ENCODE peak calls at places on chromosome 6, in eight cellular contexts. K is glutamatergic neuron, V is Caco-2, Y is pancreas, T is colonic mucosa, R is SK-N-SH, F is left ventricle myocardium inferior, H is WTC11. S is an unnamed sample.

GRCh38 chr6:170388113-170388512 is 81.6 kb downstream of the FAM120B start:
- DNase-seq in K (no peak), V (no peak), Y (no peak), T (no peak), R (peak; percentile 66), F (no peak), H (no peak), S (peak; percentile 40)

GRCh38 chr6:151313060-151313459 is 73.3 kb downstream of the AKAP12 start:
- DNase-seq in K (no peak), V (peak; percentile 40), Y (no peak), T (no peak), R (no peak), F (no peak), H (peak; percentile 70), S (no peak)

GRCh38 chr6:49070411-49070810 is 392.6 kb downstream of the MMUT start:
- DNase-seq in K (no peak), V (no peak), Y (no peak), T (no peak), R (no peak), F (no peak), H (no peak), S (no peak)

GRCh38 chr6:44704240-44705150 is 317.0 kb downstream of the CDC5L start:
- DNase-seq in K (no peak), V (no peak), Y (no peak), T (no peak), R (no peak), F (no peak), H (no peak), S (no peak)

GRCh38 chr6:29926795-29927427 is 15.4 kb upstream of the HLA-A start:
- DNase-seq in K (peak; percentile 56), V (peak; percentile 58), Y (peak; percentile 89), T (peak; percentile 93), R (no peak), F (peak; percentile 80), H (peak; percentile 77), S (no peak)

GRCh38 chr6:77324851-77325250 is 138.4 kb downstream of the HTR1B start:
- DNase-seq in K (no peak), V (no peak), Y (no peak), T (no peak), R (no peak), F (no peak), H (no peak), S (no peak)

GRCh38 chr6:160755168-160755567 is 53.1 kb downstream of the PLG start:
- DNase-seq in K (no peak), V (no peak), Y (no peak), T (no peak), R (no peak), F (no peak), H (no peak), S (no peak)

GRCh38 chr6:14848019-14848418 is 397.9 kb upstream of the JARID2 start:
- DNase-seq in K (no peak), V (no peak), Y (no peak), T (no peak), R (no peak), F (no peak), H (no peak), S (no peak)

GRCh38 chr6:6026513-6027205 is 19.9 kb upstream of the NRN1 start:
- DNase-seq in K (no peak), V (no peak), Y (no peak), T (no peak), R (no peak), F (no peak), H (no peak), S (no peak)

GRCh38 chr6:13730704-13731103 is 19.1 kb upstream of the RANBP9 start:
- DNase-seq in K (no peak), V (no peak), Y (no peak), T (no peak), R (no peak), F (no peak), H (no peak), S (no peak)

GRCh38 chr6:2103644-2104523 is 141.5 kb downstream of the GMDS start:
- DNase-seq in K (no peak), V (no peak), Y (no peak), T (no peak), R (peak; percentile 58), F (no peak), H (no peak), S (peak; percentile 51)

GRCh38 chr6:8930009-8930408 is 494.7 kb upstream of the SLC35B3 start:
- DNase-seq in K (no peak), V (no peak), Y (no peak), T (no peak), R (no peak), F (no peak), H (no peak), S (no peak)

GRCh38 chr6:152004896-152005295 is 197.4 kb downstream of the ESR1 start:
- DNase-seq in K (no peak), V (no peak), Y (no peak), T (no peak), R (no peak), F (no peak), H (no peak), S (no peak)

GRCh38 chr6:73798592-73798991 is 102.6 kb downstream of the CD109 start:
- DNase-seq in K (no peak), V (no peak), Y (no peak), T (peak; percentile 19), R (no peak), F (no peak), H (peak; percentile 13), S (no peak)

GRCh38 chr6:43723737-43724295 is 36.2 kb upstream of the MRPS18A start:
- DNase-seq in K (no peak), V (peak; percentile 74), Y (peak; percentile 78), T (peak; percentile 92), R (peak; percentile 77), F (peak; percentile 69), H (peak; percentile 80), S (peak; percentile 73)

GRCh38 chr6:150301871-150302800 is 66.7 kb upstream of the IYD start:
- DNase-seq in K (no peak), V (no peak), Y (no peak), T (no peak), R (no peak), F (no peak), H (no peak), S (no peak)

DNA sequence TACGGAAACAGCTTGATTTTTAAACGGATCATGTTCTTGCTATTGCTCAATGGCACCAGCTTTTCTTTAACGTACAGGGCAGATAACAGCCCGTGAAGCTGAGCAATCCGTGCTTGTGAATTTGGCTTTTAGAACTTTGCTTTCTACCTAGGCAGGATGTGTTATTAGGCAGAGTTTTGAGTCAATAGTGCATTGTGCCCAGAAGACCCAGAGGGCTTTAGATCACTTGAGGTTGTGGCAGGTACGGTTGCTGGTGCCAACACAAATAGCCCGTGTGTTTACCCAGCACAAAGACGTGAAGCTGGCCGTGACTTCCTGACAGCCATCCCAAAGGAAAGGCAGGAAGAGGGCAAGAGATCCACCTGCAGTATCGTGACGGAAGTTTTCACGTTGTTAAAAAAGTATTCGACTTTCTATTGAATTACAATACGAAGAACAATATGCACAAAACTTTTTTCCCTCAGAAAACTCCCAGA is 117.4 kb upstream of the FRMD1 start:
- DNase-seq in K (no peak), V (peak; percentile 5), Y (no peak), T (peak; percentile 81), R (no peak), F (no peak), H (no peak), S (no peak)
- TF ChIP-seq CTCF in K (no peak), V (no peak), Y (no peak), T (no peak), R (no peak), F (no peak), H (no peak), S (no peak)

DNA sequence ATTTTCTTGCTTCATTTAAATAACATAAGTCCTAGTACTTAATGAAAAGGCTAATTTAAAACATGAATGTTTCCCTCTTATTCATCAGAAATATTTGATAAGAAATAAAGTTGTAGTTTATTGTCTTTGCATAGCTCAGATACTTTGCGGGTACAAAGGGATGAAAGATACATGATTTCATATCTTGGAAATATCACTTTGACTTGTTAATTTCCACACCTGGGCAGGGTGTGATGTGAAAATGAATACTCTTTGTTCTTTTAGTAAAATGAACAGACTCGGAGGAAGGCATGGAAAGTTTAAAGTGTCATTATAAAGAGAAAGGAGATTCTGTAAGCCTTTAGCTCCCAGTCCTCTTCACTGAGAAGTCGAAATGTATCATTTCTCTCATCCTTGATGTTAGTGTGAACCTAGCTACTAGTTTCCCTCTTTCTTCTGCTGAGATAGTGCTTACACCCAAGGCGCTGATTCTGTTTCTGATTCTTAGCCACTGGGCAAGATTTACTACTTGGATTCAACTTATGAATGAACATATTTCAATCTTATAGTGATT is 36.7 kb upstream of the AKIRIN2 start:
- DNase-seq in K (no peak), V (no peak), Y (no peak), T (no peak), R (no peak), F (no peak), H (no peak), S (no peak)
- TF ChIP-seq CTCF in K (no peak), V (no peak), Y (no peak), T (no peak), R (no peak), F (no peak), H (no peak), S (no peak)

GRCh38 chr6:138405816-138406403 is 1.9 kb downstream of the HEBP2 start:
- DNase-seq in K (no peak), V (no peak), Y (no peak), T (no peak), R (no peak), F (no peak), H (no peak), S (no peak)

GRCh38 chr6:138403324-138403800 is 661 bp upstream of the HEBP2 start:
- DNase-seq in K (peak; percentile 62), V (peak; percentile 43), Y (peak; percentile 79), T (peak; percentile 41), R (peak; percentile 65), F (peak; percentile 44), H (peak; percentile 45), S (peak; percentile 55)

GRCh38 chr6:138403801-138404665 is at the start of gene HEBP2:
- DNase-seq in K (peak; percentile 98), V (peak; percentile 99), Y (peak; percentile 96), T (peak; percentile 99), R (peak; percentile 96), F (peak; percentile 96), H (peak; percentile 98), S (peak; percentile 97)

GRCh38 chr6:138404666-138405337 is 779 bp downstream of the HEBP2 start:
- DNase-seq in K (peak; percentile 26), V (no peak), Y (peak; percentile 68), T (peak; percentile 53), R (no peak), F (peak; percentile 29), H (peak; percentile 38), S (no peak)

DNA sequence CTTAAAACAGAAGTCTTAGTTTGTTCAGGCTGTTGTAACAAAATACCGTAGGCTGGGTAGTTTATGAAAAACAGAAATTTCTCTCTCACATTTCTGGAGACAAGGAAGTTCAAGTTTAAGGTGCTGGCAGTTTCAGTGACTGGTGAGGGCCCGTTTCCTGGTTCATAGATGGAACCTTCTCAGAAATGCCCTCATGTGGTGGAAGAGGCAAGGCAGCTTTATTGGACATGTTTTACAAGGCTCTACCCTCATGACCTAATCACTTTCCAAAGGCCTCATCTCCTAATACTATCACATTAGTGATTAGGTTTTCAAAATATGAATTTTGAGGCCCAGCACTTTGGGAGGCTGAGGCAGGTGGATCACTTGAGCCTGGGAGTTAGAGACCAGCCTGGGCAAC is 2.4 kb downstream of the HEBP2 start:
- DNase-seq in K (no peak), V (no peak), Y (no peak), T (peak; percentile 57), R (no peak), F (no peak), H (no peak), S (no peak)
- TF ChIP-seq CTCF in K (no peak), V (no peak), Y (no peak), T (peak; percentile 27), R (no peak), F (no peak), H (no peak), S (no peak)

GRCh38 chr6:137313928-137314855 is 95.0 kb upstream of the IFNGR1 start:
- DNase-seq in K (peak; percentile 78), V (peak; percentile 62), Y (peak; percentile 82), T (peak; percentile 74), R (peak; percentile 64), F (peak; percentile 75), H (peak; percentile 73), S (peak; percentile 73)
- TF ChIP-seq CTCF in K (peak; percentile 78), V (peak; percentile 78), Y (peak; percentile 54), T (peak; percentile 72), R (peak; percentile 88), F (peak; percentile 84), H (peak; percentile 71), S (peak; percentile 84)

S was measured in BE2C.